ENCODE peak calls at places on chromosome 1, in eight cellular contexts. A is GM12865, M is ovary, I is stomach, U is A549, X is MM.1S, L is fibroblast of pulmonary artery, W is bronchial epithelial cell. P is an unnamed sample.

GRCh38 chr1:16075337-16076002 is 2.0 kb upstream of the FAM131C start:
- DNase-seq in U (no peak), L (peak), I (peak), A (no peak), W (peak), X (no peak), M (peak), P (peak)

GRCh38 chr1:91575909-91576519 is 75.4 kb downstream of the CDC7 start:
- DNase-seq in W (no peak), X (peak), I (no peak), L (no peak), M (no peak), A (no peak), U (no peak), P (no peak)

GRCh38 chr1:223323491-223324484 is 40.2 kb downstream of the SUSD4 start:
- DNase-seq in L (no peak), W (no peak), U (no peak), X (no peak), M (no peak), A (no peak), I (no peak), P (no peak)

GRCh38 chr1:95012389-95012788 is 60.4 kb downstream of the ALG14 start:
- DNase-seq in A (no peak), W (no peak), M (no peak), I (no peak), L (peak), X (no peak), U (no peak), P (peak)

GRCh38 chr1:31434979-31435378 is 22.0 kb downstream of the SERINC2 start:
- DNase-seq in A (no peak), I (peak), M (no peak), X (no peak), W (peak), L (no peak), U (no peak), P (no peak)

GRCh38 chr1:71054281-71054731 is 6.7 kb upstream of the PTGER3 start:
- DNase-seq in I (no peak), X (no peak), U (no peak), W (no peak), L (no peak), M (no peak), A (peak), P (no peak)

GRCh38 chr1:236156512-236157208 is 14.3 kb downstream of the GPR137B start:
- DNase-seq in A (peak), M (no peak), I (no peak), U (no peak), X (peak), L (no peak), W (no peak), P (no peak)

GRCh38 chr1:58476179-58476578 is 70.3 kb downstream of the OMA1 start:
- DNase-seq in I (no peak), A (no peak), L (no peak), M (no peak), W (no peak), U (no peak), X (no peak), P (no peak)

GRCh38 chr1:7121622-7121988 is 336.4 kb downstream of the CAMTA1 start:
- DNase-seq in A (no peak), M (no peak), U (no peak), X (no peak), I (peak), L (no peak), W (no peak), P (no peak)

GRCh38 chr1:63643517-63643916 is 50.3 kb downstream of the PGM1 start:
- DNase-seq in L (no peak), M (no peak), A (no peak), X (no peak), U (no peak), I (no peak), W (no peak), P (no peak)

GRCh38 chr1:231193710-231194340 is 32.0 kb downstream of the TRIM67 start:
- DNase-seq in A (no peak), M (no peak), W (no peak), L (no peak), X (no peak), U (no peak), I (no peak), P (no peak)

GRCh38 chr1:8025671-8026144 is 401 bp downstream of the ERRFI1 start:
- DNase-seq in A (peak), M (no peak), X (no peak), U (no peak), W (no peak), L (no peak), I (no peak), P (no peak)

GRCh38 chr1:17471393-17471792 is 31.9 kb upstream of the RCC2 start:
- DNase-seq in I (no peak), W (no peak), X (no peak), M (no peak), A (no peak), U (no peak), L (no peak), P (no peak)

GRCh38 chr1:29753771-29754607 is 517.7 kb downstream of the PTPRU start:
- DNase-seq in M (no peak), I (no peak), L (no peak), X (no peak), W (no peak), U (no peak), A (no peak), P (no peak)

GRCh38 chr1:148264374-148265276 is 112.5 kb upstream of the NBPF11 start:
- DNase-seq in M (peak), X (no peak), U (peak), W (peak), A (peak), I (no peak), L (peak), P (peak)

GRCh38 chr1:227065311-227065710 is 125.2 kb downstream of the COQ8A start:
- DNase-seq in A (no peak), W (no peak), L (peak), X (no peak), I (no peak), M (no peak), U (no peak), P (no peak)

GRCh38 chr1:47436979-47437517 is 796 bp upstream of the FOXD2 start:
- DNase-seq in U (no peak), X (no peak), M (peak), L (peak), I (no peak), W (peak), A (no peak), P (peak)

GRCh38 chr1:31939484-31940329 is 1.5 kb upstream of the PTP4A2 start:
- DNase-seq in U (peak), W (peak), X (peak), I (peak), M (peak), A (peak), L (peak), P (peak)

GRCh38 chr1:210899676-210900075 is 234.3 kb downstream of the KCNH1 start:
- DNase-seq in U (no peak), W (no peak), I (no peak), M (no peak), X (no peak), A (no peak), L (no peak), P (no peak)

GRCh38 chr1:31412732-31413404 is at the start of gene SERINC2:
- DNase-seq in L (no peak), X (peak), I (peak), A (no peak), W (no peak), M (no peak), U (peak), P (no peak)

GRCh38 chr1:1429671-1430073 is 5.8 kb upstream of the VWA1 start:
- DNase-seq in M (no peak), X (no peak), W (no peak), U (no peak), L (peak), A (no peak), I (no peak), P (peak)

GRCh38 chr1:1440941-1441888 is 5.7 kb downstream of the VWA1 start:
- DNase-seq in A (peak), I (peak), U (peak), W (no peak), X (peak), L (peak), M (peak), P (peak)

GRCh38 chr1:25567710-25568089 is 24.3 kb downstream of the LDLRAP1 start:
- DNase-seq in U (no peak), A (no peak), X (no peak), L (no peak), W (no peak), I (no peak), M (no peak), P (no peak)

GRCh38 chr1:35220976-35221375 is 28.0 kb upstream of the SFPQ start:
- DNase-seq in U (peak), M (no peak), W (peak), I (no peak), X (peak), A (peak), L (peak), P (no peak)

GRCh38 chr1:110565565-110565964 is 40.6 kb downstream of the KCNA2 start:
- DNase-seq in U (no peak), I (no peak), A (no peak), W (no peak), M (no peak), X (no peak), L (no peak), P (no peak)

GRCh38 chr1:16978589-16979474 is 1.6 kb downstream of the MFAP2 start:
- DNase-seq in W (no peak), A (no peak), L (peak), M (peak), I (no peak), U (no peak), X (no peak), P (peak)

GRCh38 chr1:228267962-228268890 is 60.4 kb downstream of the OBSCN start:
- DNase-seq in I (no peak), U (no peak), A (no peak), M (no peak), W (no peak), L (no peak), X (no peak), P (peak)
- TF ChIP-seq CTCF in I (no peak), U (no peak), A (no peak), M (no peak), W (no peak), L (no peak), X (no peak), P (no peak)

GRCh38 chr1:150152182-150152536 is 2.4 kb downstream of the PLEKHO1 start:
- DNase-seq in U (no peak), I (no peak), M (no peak), A (no peak), X (no peak), L (peak), W (no peak), P (peak)
- H3K4me3 ChIP-seq in U (no peak), I (peak), M (peak), A (peak), X (no peak), L (peak), W (no peak), P (peak)

DNA sequence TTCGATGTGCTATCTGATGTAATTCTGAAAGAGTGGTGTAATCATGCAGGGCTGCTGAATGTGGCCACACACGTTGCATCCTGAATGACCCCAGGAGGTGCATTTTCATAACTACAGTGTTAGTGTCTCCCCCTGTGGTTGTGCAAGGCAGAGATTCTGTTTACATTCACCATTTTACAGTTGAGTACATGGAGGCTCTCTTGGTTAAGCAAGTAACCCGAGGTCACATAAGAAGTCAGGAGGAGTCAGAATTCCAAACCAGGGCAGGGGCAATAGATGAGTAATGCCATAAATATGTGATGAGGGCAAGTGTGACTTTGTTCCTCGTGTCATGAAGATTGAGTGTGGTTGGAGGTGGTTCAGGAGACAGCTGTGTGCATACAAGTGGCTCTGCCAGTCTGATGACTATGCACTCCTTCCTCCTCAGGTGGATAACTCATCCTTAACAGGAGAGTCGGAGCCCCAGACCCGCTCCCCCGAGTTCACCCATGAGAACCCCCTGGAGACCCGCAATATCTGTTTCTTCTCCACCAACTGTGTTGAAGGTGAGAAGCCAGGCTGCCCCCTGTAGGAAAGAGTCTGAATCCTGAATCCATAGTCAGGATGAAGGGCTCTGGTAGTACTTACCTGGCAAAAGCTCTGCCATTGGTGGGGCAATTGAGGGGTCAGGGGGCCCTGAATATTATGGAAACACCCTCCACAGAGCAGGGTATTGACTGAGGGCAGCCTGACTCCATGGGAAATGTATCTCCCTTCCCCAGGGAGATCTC is 9.3 kb downstream of the ATP1A2 start:
- DNase-seq in M (no peak), A (no peak), L (peak), X (no peak), W (peak), I (no peak), U (peak), P (peak)
- TF ChIP-seq CTCF in M (no peak), A (no peak), L (no peak), X (peak), W (peak), I (no peak), U (peak), P (peak)

DNA sequence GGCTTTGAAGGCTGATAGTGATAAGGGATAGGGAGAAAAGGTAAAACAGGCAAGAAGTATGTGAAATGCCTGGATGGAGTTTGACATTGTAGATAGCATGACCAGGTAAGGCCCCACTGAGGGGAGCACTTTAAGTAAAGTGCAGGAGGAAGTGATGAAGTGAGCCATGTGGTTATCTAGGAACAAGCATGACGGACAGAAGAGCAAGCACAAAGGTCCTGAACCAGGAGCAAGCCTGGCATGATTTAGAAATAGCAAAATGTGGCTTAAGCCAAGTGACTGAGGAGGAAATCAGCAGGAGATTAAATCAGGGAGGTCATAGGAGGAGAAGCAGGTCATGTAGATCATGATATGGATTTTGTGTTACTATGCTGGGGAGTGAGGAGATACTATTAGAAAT is 129.2 kb downstream of the GLUL start:
- DNase-seq in I (no peak), L (no peak), U (no peak), M (no peak), W (no peak), X (no peak), A (no peak), P (no peak)
- H3K4me3 ChIP-seq in I (no peak), L (no peak), U (no peak), M (no peak), W (no peak), X (no peak), A (no peak), P (no peak)

P was measured in fibroblast of villous mesenchyme.